ENCODE peak calls at places on chromosomes 11 and 22, in nine cellular contexts. F is GM19239; R is AG04450; T is neural crest cell; C is central memory CD4-positive, alpha-beta T cell; L is stimulated activated CD8-positive, alpha-beta memory T cell treated with anti-CD3 and anti-CD28 coated beads, Interleukin-4, amount 100 ng/mL, for 48 hours; U is hypothalamus; V is mammary epithelial cell; E is NCI-H460. S is an unnamed sample.

GRCh38 chr22:25368271-25368670 is 148.8 kb downstream of the CRYBB2 start:
- DNase-seq in T (no peak), E (no peak), F (no peak), C (no peak), U (no peak), L (no peak), V (no peak), R (peak; percentile 24), S (no peak)

GRCh38 chr11:75031224-75031753 is 42.6 kb downstream of the NEU3 start:
- DNase-seq in V (peak; percentile 48), R (peak; percentile 79), C (no peak), F (no peak), U (no peak), E (no peak), T (no peak), L (no peak), S (no peak)

GRCh38 chr22:46084943-46085830 is 65.1 kb upstream of the PPARA start:
- DNase-seq in U (no peak), L (no peak), C (no peak), V (peak; percentile 89), T (no peak), E (peak; percentile 64), R (no peak), F (no peak), S (peak; percentile 71)

GRCh38 chr22:25777870-25778269 is 35.9 kb downstream of the MYO18B start:
- DNase-seq in T (peak; percentile 14), F (no peak), V (peak; percentile 50), L (no peak), E (peak; percentile 43), R (no peak), C (no peak), U (no peak), S (no peak)

GRCh38 chr11:122137081-122137793 is 21.2 kb upstream of the BLID start:
- DNase-seq in U (no peak), R (peak; percentile 76), L (no peak), V (peak; percentile 65), C (no peak), F (no peak), E (peak; percentile 41), T (no peak), S (no peak)

GRCh38 chr11:6472934-6473333 is 807 bp downstream of the TRIM3 start:
- DNase-seq in L (no peak), E (no peak), T (no peak), C (no peak), V (no peak), R (no peak), U (no peak), F (no peak), S (no peak)

GRCh38 chr11:84648413-84648812 is 978.7 kb downstream of the DLG2 start:
- DNase-seq in V (no peak), C (no peak), F (no peak), T (no peak), U (no peak), R (no peak), E (no peak), L (no peak), S (no peak)

GRCh38 chr11:8641332-8641731 is 41.1 kb downstream of the TRIM66 start:
- DNase-seq in E (no peak), T (no peak), L (no peak), V (no peak), F (no peak), C (no peak), R (no peak), U (no peak), S (no peak)

GRCh38 chr11:72534859-72535547 is 100.7 kb upstream of the CLPB start:
- DNase-seq in L (no peak), C (no peak), T (no peak), E (no peak), U (no peak), F (no peak), R (no peak), V (no peak), S (no peak)

GRCh38 chr11:61022311-61023085 is 51.0 kb downstream of the CD6 start:
- DNase-seq in R (no peak), L (peak; percentile 71), C (no peak), F (no peak), T (no peak), E (no peak), U (no peak), V (no peak), S (no peak)

GRCh38 chr22:45537734-45538181 is 35.1 kb downstream of the FBLN1 start:
- DNase-seq in F (no peak), U (peak; percentile 9), E (no peak), L (no peak), C (no peak), V (peak; percentile 100), T (no peak), R (peak; percentile 59), S (peak; percentile 55)

GRCh38 chr11:74849525-74850391 is 99.1 kb downstream of the XRRA1 start:
- DNase-seq in V (peak; percentile 79), U (no peak), E (no peak), F (no peak), L (no peak), T (no peak), C (no peak), R (peak; percentile 27), S (no peak)

GRCh38 chr22:23478175-23478574 is 101.9 kb downstream of the IGLL1 start:
- DNase-seq in F (no peak), C (no peak), U (no peak), L (no peak), R (no peak), E (no peak), T (no peak), V (peak; percentile 19), S (no peak)